ENCODE peak calls at places on chromosomes 2 and 18, in six cellular contexts. Z, M, B, C, P and W are unnamed samples.

GRCh38 chr18:54240629-54241107 is 16.2 kb upstream of the MBD2 start:
- DNase-seq in Z (no peak), M (no peak), B (no peak), C (no peak), P (peak), W (no peak)

GRCh38 chr2:176553685-176554106 is 284.5 kb downstream of the MTX2 start:
- DNase-seq in Z (no peak), M (peak), B (no peak), C (peak), P (peak), W (peak)

GRCh38 chr2:208356846-208357574 is 49.6 kb upstream of the PTH2R start:
- DNase-seq in Z (no peak), M (no peak), B (no peak), C (no peak), P (no peak), W (no peak)

GRCh38 chr18:59155140-59155539 is 15.5 kb downstream of the SEC11C start:
- DNase-seq in Z (peak), M (no peak), B (no peak), C (no peak), P (no peak), W (no peak)

GRCh38 chr18:79429785-79430281 is 34.1 kb downstream of the NFATC1 start:
- DNase-seq in Z (no peak), M (no peak), B (no peak), C (no peak), P (peak), W (no peak)

GRCh38 chr2:101109451-101110140 is 41.6 kb downstream of the TBC1D8 start:
- DNase-seq in Z (no peak), M (no peak), B (no peak), C (no peak), P (no peak), W (no peak)

GRCh38 chr18:48675912-48676311 is 137.1 kb downstream of the CTIF start:
- DNase-seq in Z (no peak), M (no peak), B (no peak), C (no peak), P (no peak), W (no peak)

GRCh38 chr2:240964854-240965295 is 33.5 kb upstream of the SNED1 start:
- DNase-seq in Z (no peak), M (peak), B (no peak), C (no peak), P (peak), W (no peak)

GRCh38 chr2:96501471-96501874 is 3.7 kb downstream of the NEURL3 start:
- DNase-seq in Z (no peak), M (no peak), B (no peak), C (no peak), P (no peak), W (no peak)

GRCh38 chr2:125095826-125096225 is 1070.7 kb downstream of the CNTNAP5 start:
- DNase-seq in Z (no peak), M (no peak), B (no peak), C (no peak), P (no peak), W (no peak)

GRCh38 chr2:7722212-7722910 is 805.1 kb downstream of the RNF144A start:
- DNase-seq in Z (no peak), M (no peak), B (no peak), C (no peak), P (no peak), W (no peak)
- TF ChIP-seq CTCF in Z (no peak), M (no peak), B (no peak), C (no peak), P (no peak), W (no peak)

GRCh38 chr2:197600306-197600705 is 75.1 kb downstream of the RFTN2 start:
- DNase-seq in Z (no peak), M (no peak), B (no peak), C (no peak), P (no peak), W (no peak)

GRCh38 chr2:197604117-197604516 is 71.3 kb downstream of the RFTN2 start:
- DNase-seq in Z (no peak), M (no peak), B (no peak), C (no peak), P (no peak), W (no peak)

GRCh38 chr2:197596751-197597150 is 78.6 kb downstream of the RFTN2 start:
- DNase-seq in Z (no peak), M (no peak), B (no peak), C (no peak), P (no peak), W (no peak)

GRCh38 chr2:197598450-197598849 is 76.9 kb downstream of the RFTN2 start:
- DNase-seq in Z (no peak), M (no peak), B (no peak), C (no peak), P (no peak), W (no peak)

GRCh38 chr2:197599285-197599965 is 76.0 kb downstream of the RFTN2 start:
- DNase-seq in Z (peak), M (peak), B (no peak), C (peak), P (no peak), W (no peak)
- TF ChIP-seq CTCF in Z (peak), M (peak), B (peak), C (peak), P (peak), W (no peak)

GRCh38 chr2:118836411-118836930 is 11.0 kb downstream of the EN1 start:
- DNase-seq in Z (no peak), M (no peak), B (no peak), C (no peak), P (no peak), W (no peak)
- TF ChIP-seq CTCF in Z (no peak), M (no peak), B (no peak), C (no peak), P (no peak), W (no peak)

GRCh38 chr18:37420315-37420880 is 145.2 kb downstream of the CELF4 start:
- DNase-seq in Z (no peak), M (no peak), B (no peak), C (no peak), P (no peak), W (no peak)
- TF ChIP-seq CTCF in Z (no peak), M (no peak), B (no peak), C (no peak), P (no peak), W (no peak)